ENCODE peak calls at places on chromosome 4, in four cellular contexts. K is H1, N is IMR-90, A is heart left ventricle. M is an unnamed sample.

GRCh38 chr4:94650690-94651089 is 107.1 kb upstream of the BMPR1B start:
- DNase-seq in K (no peak), N (peak), A (no peak), M (no peak)

GRCh38 chr4:11261066-11261850 is 167.4 kb downstream of the HS3ST1 start:
- DNase-seq in K (no peak), N (no peak), A (no peak), M (no peak)

GRCh38 chr4:63620271-63620670 is 789.0 kb downstream of the TECRL start:
- DNase-seq in K (no peak), N (no peak), A (no peak), M (no peak)

GRCh38 chr4:78818530-78818929 is 42.4 kb downstream of the BMP2K start:
- DNase-seq in K (no peak), N (peak), A (no peak), M (peak)

GRCh38 chr4:20254517-20255250 is 3.0 kb downstream of the SLIT2 start:
- DNase-seq in K (no peak), N (peak), A (peak), M (peak)

GRCh38 chr4:56656346-56656643 is 24.8 kb downstream of the HOPX start:
- DNase-seq in K (no peak), N (no peak), A (no peak), M (no peak)

GRCh38 chr4:117965608-117966007 is 68.7 kb upstream of the NDST3 start:
- DNase-seq in K (no peak), N (no peak), A (no peak), M (no peak)

GRCh38 chr4:8376361-8377102 is 64.0 kb downstream of the ACOX3 start:
- DNase-seq in K (no peak), N (no peak), A (no peak), M (no peak)

GRCh38 chr4:60241886-60242285 is 958.2 kb upstream of the ADGRL3 start:
- DNase-seq in K (no peak), N (no peak), A (no peak), M (no peak)
- H3K27ac ChIP-seq in K (no peak), N (no peak), A (no peak), M (no peak)

GRCh38 chr4:133148690-133149363 is at the start of gene PCDH10:
- DNase-seq in K (peak), N (peak), A (peak), M (peak)
- TF ChIP-seq POLR2A in K (no peak), N (peak), A (no peak), M (no peak)

DNA sequence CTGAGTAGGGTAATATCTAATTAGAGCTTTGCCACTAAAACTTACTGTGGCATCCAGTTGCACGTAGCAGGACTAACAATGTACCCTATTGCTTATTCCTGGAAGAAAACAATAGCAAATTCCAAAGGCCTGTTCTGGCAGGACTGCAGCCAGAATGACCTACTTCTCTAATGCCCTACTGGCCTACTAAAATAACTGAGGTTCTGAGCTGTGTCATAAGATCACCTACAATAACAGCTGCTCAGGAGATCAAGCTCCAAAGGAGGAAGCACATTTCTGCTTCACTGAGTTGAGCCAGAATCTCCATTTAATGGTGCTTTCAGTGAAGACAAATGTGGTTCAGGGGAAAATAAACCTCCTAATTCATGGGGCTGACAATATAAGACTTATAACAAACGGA is 42.2 kb upstream of the CXCL8 start:
- DNase-seq in K (no peak), N (peak), A (no peak), M (peak)
- H3K27ac ChIP-seq in K (no peak), N (no peak), A (no peak), M (peak)

GRCh38 chr4:37892641-37893040 is 1.8 kb downstream of the TBC1D1 start:
- DNase-seq in K (no peak), N (no peak), A (no peak), M (no peak)

GRCh38 chr4:37889849-37890500 is 909 bp upstream of the TBC1D1 start:
- DNase-seq in K (peak), N (peak), A (peak), M (no peak)

GRCh38 chr4:37890501-37891220 is at the start of gene TBC1D1:
- DNase-seq in K (peak), N (no peak), A (peak), M (peak)

GRCh38 chr4:37893164-37893563 is 2.3 kb downstream of the TBC1D1 start:
- DNase-seq in K (no peak), N (no peak), A (no peak), M (no peak)

GRCh38 chr4:37891221-37892159 is 606 bp downstream of the TBC1D1 start:
- DNase-seq in K (peak), N (peak), A (peak), M (peak)
- TF ChIP-seq POLR2A in K (no peak), N (no peak), A (no peak), M (peak)

GRCh38 chr4:140046037-140046436 is 107.9 kb downstream of the MAML3 start:
- DNase-seq in K (no peak), N (no peak), A (no peak), M (no peak)
- H3K27ac ChIP-seq in K (no peak), N (no peak), A (peak), M (no peak)

GRCh38 chr4:74793757-74794340 is 474 bp downstream of the BTC start:
- DNase-seq in K (peak), N (no peak), A (peak), M (peak)
- TF ChIP-seq POLR2A in K (no peak), N (no peak), A (no peak), M (peak)

DNA sequence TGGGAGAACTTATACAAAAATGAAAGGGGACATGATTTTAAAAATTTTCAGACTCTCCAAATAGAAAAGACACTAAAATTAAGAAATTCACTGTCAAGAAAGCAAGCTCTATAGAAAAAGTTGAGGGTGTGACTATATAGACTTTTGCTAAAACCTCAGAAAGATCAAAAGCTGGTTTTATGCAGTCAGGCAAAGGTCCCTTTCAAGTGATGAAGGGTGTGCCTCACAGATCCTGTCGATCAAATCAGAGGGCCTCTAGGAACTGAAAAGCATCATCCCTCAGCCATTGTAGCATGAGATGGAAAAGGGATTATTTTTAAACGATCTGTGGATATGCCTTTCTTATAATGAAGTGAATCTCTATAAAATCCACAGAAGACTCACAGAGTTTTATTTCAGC is 116.5 kb downstream of the FAM13A start:
- DNase-seq in K (no peak), N (no peak), A (no peak), M (no peak)
- H3K27ac ChIP-seq in K (no peak), N (no peak), A (no peak), M (no peak)

DNA sequence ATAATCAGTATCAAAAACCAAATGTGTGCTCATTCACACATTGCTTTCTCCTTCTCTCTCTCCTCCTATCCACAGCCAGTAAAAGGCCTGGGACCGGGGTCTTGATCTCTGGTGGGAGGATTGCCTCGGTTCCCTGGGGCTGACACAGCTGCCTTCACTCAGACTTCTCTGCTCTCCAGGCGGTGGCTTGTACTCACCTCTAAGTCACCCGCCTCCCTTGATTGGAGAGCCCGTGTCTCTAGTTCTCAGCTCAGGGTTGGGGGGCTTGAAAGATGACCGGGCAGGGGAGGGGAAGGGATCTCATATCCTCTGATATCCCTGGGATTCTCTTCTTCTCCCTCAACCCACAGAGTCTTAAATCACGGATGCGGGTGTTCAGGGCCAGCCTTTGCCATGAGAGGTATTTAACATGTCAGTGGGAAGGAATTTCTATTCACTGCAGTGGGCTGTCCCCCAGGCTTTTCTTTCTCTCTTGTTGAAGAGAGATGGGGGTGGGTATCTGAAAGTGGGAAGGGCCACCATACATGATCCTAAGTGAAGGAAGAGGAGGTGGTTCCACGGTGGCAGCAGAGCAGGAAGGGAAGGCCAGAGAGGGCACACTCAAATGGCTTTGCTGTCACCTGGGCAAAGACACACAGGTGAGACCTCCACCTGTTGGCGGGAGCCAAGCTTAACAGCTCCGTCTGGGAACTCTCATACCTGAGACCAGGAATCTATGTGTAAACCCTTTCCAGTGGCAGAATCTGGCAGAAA is 49.1 kb downstream of the RHOH start:
- DNase-seq in K (peak), N (no peak), A (no peak), M (no peak)
- TF ChIP-seq POLR2A in K (no peak), N (no peak), A (no peak), M (no peak)

M was measured in thyroid gland.